ENCODE peak calls at places on chromosome 15, in nine cellular contexts. R, Y, F, T, A, B, V, U and S are unnamed samples.

GRCh38 chr15:81531141-81531592 is 157.2 kb upstream of the TMC3 start:
- DNase-seq in B (peak; percentile 46), F (no peak), T (peak; percentile 15), U (no peak), A (no peak), R (no peak), V (no peak), Y (no peak), S (no peak)

GRCh38 chr15:47473857-47474256 is 243.4 kb upstream of the SEMA6D start:
- DNase-seq in A (no peak), U (no peak), T (peak; percentile 57), V (no peak), R (peak; percentile 74), B (no peak), F (no peak), Y (peak; percentile 39), S (no peak)

GRCh38 chr15:92693922-92694331 is 38.4 kb upstream of the FAM174B start:
- DNase-seq in F (no peak), R (no peak), T (no peak), U (peak; percentile 24), A (no peak), Y (no peak), V (no peak), B (peak; percentile 75), S (no peak)

GRCh38 chr15:44598892-44599291 is 61.9 kb downstream of the EIF3J start:
- DNase-seq in U (no peak), A (no peak), Y (no peak), F (no peak), T (no peak), B (no peak), V (no peak), R (no peak), S (no peak)

GRCh38 chr15:91995146-91995545 is 141.6 kb downstream of the SLCO3A1 start:
- DNase-seq in U (no peak), A (no peak), R (no peak), B (no peak), V (no peak), F (no peak), T (no peak), Y (no peak), S (no peak)

GRCh38 chr15:89333959-89334509 is 590 bp downstream of the POLG start:
- DNase-seq in B (no peak), V (no peak), R (peak; percentile 61), Y (no peak), A (no peak), T (no peak), F (no peak), U (no peak), S (no peak)

GRCh38 chr15:31301687-31301990 is 25.0 kb upstream of the KLF13 start:
- DNase-seq in Y (no peak), F (no peak), U (no peak), T (no peak), R (no peak), B (no peak), A (no peak), V (no peak), S (no peak)

GRCh38 chr15:92909131-92909781 is 9.1 kb downstream of the CHD2 start:
- DNase-seq in F (no peak), B (no peak), V (no peak), Y (no peak), T (no peak), R (no peak), A (no peak), U (no peak), S (no peak)

GRCh38 chr15:48968066-48968465 is 4.3 kb upstream of the SHC4 start:
- DNase-seq in B (no peak), F (no peak), Y (no peak), U (no peak), T (no peak), V (no peak), A (no peak), R (no peak), S (no peak)

GRCh38 chr15:43329222-43329959 is 982 bp downstream of the LCMT2 start:
- DNase-seq in V (peak; percentile 20), B (peak; percentile 77), U (peak; percentile 18), Y (peak; percentile 19), T (no peak), F (no peak), A (no peak), R (no peak), S (no peak)

GRCh38 chr15:59315914-59316428 is 56.7 kb downstream of the MYO1E start:
- DNase-seq in Y (no peak), A (no peak), T (no peak), B (no peak), F (no peak), R (no peak), U (no peak), V (no peak), S (no peak)

GRCh38 chr15:45670061-45670460 is 35.2 kb downstream of the SQOR start:
- DNase-seq in F (no peak), U (no peak), V (no peak), R (no peak), B (no peak), A (no peak), Y (no peak), T (no peak), S (no peak)
- H3K27ac ChIP-seq in F (no peak overlapping the region), U (no peak overlapping the region), V (no peak overlapping the region), R (no peak overlapping the region), B (no peak overlapping the region), A (no peak overlapping the region), Y (no peak overlapping the region), T (no peak overlapping the region), S (no peak overlapping the region)

GRCh38 chr15:25236143-25236860 is 202.5 kb downstream of the UBE3A start:
- DNase-seq in B (no peak), U (no peak), Y (no peak), A (no peak), V (no peak), R (no peak), T (no peak), F (no peak), S (no peak)
- H3K9me3 ChIP-seq in B (no peaks in the 10 kb centered on the region), U (no peaks in the 10 kb centered on the region), Y (no peaks in the 10 kb centered on the region), A (peaks cover 7% of the 10 kb centered on the region), V (peaks cover 15% of the 10 kb centered on the region), R (no peaks in the 10 kb centered on the region), T (no peaks in the 10 kb centered on the region), F (no peaks in the 10 kb centered on the region), S (no peaks in the 10 kb centered on the region)

GRCh38 chr15:74420193-74420905 is 13.4 kb downstream of the SEMA7A start:
- DNase-seq in T (no peak), R (no peak), V (no peak), A (no peak), B (no peak), Y (no peak), F (no peak), U (no peak), S (no peak)
- H3K4me1 ChIP-seq in T (no peaks in the 10 kb centered on the region), R (no peaks in the 10 kb centered on the region), V (peaks cover 9% of the 10 kb centered on the region), A (no peaks in the 10 kb centered on the region), B (peaks cover 27% of the 10 kb centered on the region), Y (peaks cover 18% of the 10 kb centered on the region), F (peaks cover 15% of the 10 kb centered on the region), U (peaks cover 46% of the 10 kb centered on the region), S (peaks cover 17% of the 10 kb centered on the region)

DNA sequence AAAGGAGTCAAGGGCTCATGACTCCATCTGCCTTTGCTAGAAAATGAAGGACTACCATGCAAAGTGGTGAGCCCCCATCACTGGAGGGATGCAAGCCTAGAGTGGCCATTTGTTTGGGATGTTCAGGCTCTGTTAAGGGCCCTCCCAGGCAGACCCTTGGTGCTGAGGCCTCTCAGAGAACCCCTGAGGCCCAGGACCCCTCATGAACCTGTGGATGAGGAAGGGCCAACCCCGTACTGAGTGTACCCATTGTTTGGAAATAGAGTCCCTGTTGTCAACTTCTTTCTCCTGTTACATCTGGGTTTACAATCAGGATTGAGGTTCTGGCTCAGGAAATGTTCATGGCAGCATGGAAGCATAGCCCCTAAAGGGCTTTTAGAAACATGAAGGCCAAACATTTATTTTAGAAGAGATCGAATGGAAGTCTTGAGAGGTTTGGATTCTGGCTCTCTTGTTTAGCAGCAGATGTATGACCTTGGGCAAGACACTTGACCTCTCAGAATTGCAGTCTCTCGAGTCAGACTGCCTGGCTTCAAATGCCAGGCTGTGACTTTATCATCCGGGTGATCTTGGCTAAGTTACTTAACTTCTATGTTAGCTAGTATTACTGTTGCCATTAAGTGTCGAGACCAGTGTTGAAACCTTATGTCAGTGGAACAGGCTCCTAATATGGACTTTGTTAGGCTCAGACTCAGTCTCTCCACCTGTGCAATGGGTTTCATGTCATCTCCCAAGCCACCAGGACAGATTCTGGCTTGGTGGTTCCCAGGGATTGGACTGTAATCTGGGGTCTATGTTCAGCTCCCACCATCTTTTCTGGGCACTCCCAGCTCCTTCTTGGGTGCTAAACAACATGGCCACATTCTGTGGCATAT is 12.4 kb downstream of the ITGA11 start:
- DNase-seq in V (no peak), R (peak; percentile 32), F (no peak), Y (peak; percentile 14), U (no peak), T (no peak), A (no peak), B (no peak), S (no peak)
- H3K27ac ChIP-seq in V (no peak overlapping the region), R (peak overlapping the region; percentile 49), F (no peak overlapping the region), Y (peak overlapping the region; percentile 89), U (no peak overlapping the region), T (peak overlapping the region; percentile 11), A (no peak overlapping the region), B (no peak overlapping the region), S (no peak overlapping the region)

GRCh38 chr15:23401627-23402026 is 45.4 kb downstream of the GOLGA6L2 start:
- DNase-seq in A (no peak), T (no peak), U (no peak), Y (no peak), F (no peak), R (no peak), V (no peak), B (no peak), S (no peak)
- H3K9me3 ChIP-seq in A (no peaks in the 10 kb centered on the region), T (no peaks in the 10 kb centered on the region), U (no peaks in the 10 kb centered on the region), Y (no peaks in the 10 kb centered on the region), F (no peaks in the 10 kb centered on the region), R (peaks cover 3% of the 10 kb centered on the region), V (no peaks in the 10 kb centered on the region), B (no peaks in the 10 kb centered on the region), S (no peaks in the 10 kb centered on the region)